ENCODE peak calls at places on chromosome 15, in six cellular contexts. G, O, I, U, F and R are unnamed samples.

GRCh38 chr15:77035999-77036471 is 34.9 kb downstream of the TSPAN3 start:
- DNase-seq in U (no peak), O (no peak), I (no peak), F (no peak), G (no peak), R (no peak)

GRCh38 chr15:77027697-77028450 is 32.9 kb downstream of the PSTPIP1 start:
- DNase-seq in G (no peak), I (no peak), U (no peak), F (peak; percentile 69), O (no peak), R (no peak)

GRCh38 chr15:63191895-63192603 is 2.6 kb downstream of the RAB8B start:
- DNase-seq in O (no peak), I (no peak), U (no peak), F (no peak), G (peak; percentile 93), R (no peak)

GRCh38 chr15:60397772-60398445 is at the start of gene ANXA2:
- DNase-seq in U (peak; percentile 85), F (peak; percentile 79), G (peak; percentile 51), O (peak; percentile 57), I (peak; percentile 90), R (peak; percentile 92)

GRCh38 chr15:72197460-72198409 is at the start of gene GRAMD2A:
- DNase-seq in F (peak; percentile 89), O (no peak), G (no peak), U (peak; percentile 82), I (no peak), R (peak; percentile 45)

GRCh38 chr15:58628206-58629057 is 121.1 kb downstream of the ADAM10 start:
- DNase-seq in U (peak; percentile 8), I (no peak), F (no peak), G (peak; percentile 14), O (no peak), R (no peak)

GRCh38 chr15:89333959-89334509 is 590 bp downstream of the POLG start:
- DNase-seq in O (no peak), I (no peak), F (no peak), U (no peak), G (no peak), R (no peak)

GRCh38 chr15:95302206-95302605 is 1028.3 kb upstream of the NR2F2 start:
- DNase-seq in F (no peak), U (peak; percentile 59), I (no peak), G (no peak), O (no peak), R (no peak)

GRCh38 chr15:77002954-77003912 is 8.3 kb downstream of the PSTPIP1 start:
- DNase-seq in I (no peak), O (no peak), F (no peak), G (peak; percentile 58), U (no peak), R (no peak)

GRCh38 chr15:84099181-84099580 is 136.4 kb upstream of the GOLGA6L4 start:
- DNase-seq in U (no peak), O (no peak), G (no peak), F (no peak), I (peak; percentile 1), R (no peak)

GRCh38 chr15:63480441-63480821 is 24.0 kb upstream of the USP3 start:
- DNase-seq in I (no peak), F (no peak), U (no peak), O (no peak), G (no peak), R (no peak)

GRCh38 chr15:28017423-28017924 is 81.6 kb downstream of the OCA2 start:
- DNase-seq in I (no peak), G (no peak), F (peak; percentile 38), O (no peak), U (peak; percentile 2), R (no peak)

GRCh38 chr15:31292391-31293020 is 34.1 kb upstream of the KLF13 start:
- DNase-seq in U (peak; percentile 13), I (no peak), G (no peak), F (no peak), O (no peak), R (peak; percentile 70)

GRCh38 chr15:40263036-40263754 is 19.7 kb downstream of the ANKRD63 start:
- DNase-seq in G (no peak), U (peak; percentile 80), O (no peak), F (no peak), I (peak; percentile 74), R (peak; percentile 45)

GRCh38 chr15:25176616-25176923 is 221.8 kb downstream of the SNRPN start:
- DNase-seq in O (no peak), U (no peak), G (no peak), I (no peak), F (no peak), R (no peak)

GRCh38 chr15:67104453-67104852 is 39.1 kb downstream of the SMAD3 start:
- DNase-seq in O (no peak), I (no peak), F (no peak), U (no peak), G (no peak), R (no peak)

GRCh38 chr15:56342653-56343052 is 22.6 kb upstream of the TEX9 start:
- DNase-seq in F (no peak), G (no peak), I (peak; percentile 97), O (no peak), U (no peak), R (peak; percentile 78)

GRCh38 chr15:63372018-63372705 is 9.5 kb downstream of the CA12 start:
- DNase-seq in F (no peak), G (no peak), O (no peak), U (peak; percentile 97), I (peak; percentile 97), R (peak; percentile 74)

GRCh38 chr15:99058421-99058870 is 46.4 kb upstream of the SYNM start:
- DNase-seq in U (no peak), G (no peak), O (no peak), F (peak; percentile 59), I (peak; percentile 2), R (no peak)